ENCODE peak calls at places on chromosome 16, in five cellular contexts. D is HL-60, T is tibial artery, G is heart left ventricle, K is heart right ventricle. J is an unnamed sample. For H3K27me3, the result is how much of the 10 kb centered on the place peaks cover.

GRCh38 chr16:83689385-83689831 is 118.4 kb upstream of the HSBP1 start:
- DNase-seq in K (peak), G (no peak), D (peak), T (peak), J (peak)

GRCh38 chr16:30585400-30586191 is at the start of gene ZNF785:
- DNase-seq in G (peak), D (peak), T (peak), K (peak), J (peak)

GRCh38 chr16:25988089-25988488 is 296.3 kb downstream of the HS3ST4 start:
- DNase-seq in K (no peak), G (no peak), D (no peak), T (no peak), J (no peak)

GRCh38 chr16:84266451-84266850 is 26.6 kb upstream of the KCNG4 start:
- DNase-seq in K (peak), G (peak), D (peak), T (no peak), J (peak)

GRCh38 chr16:47392114-47392513 is 68.7 kb downstream of the ITFG1 start:
- DNase-seq in T (no peak), D (peak), K (no peak), G (no peak), J (peak)

GRCh38 chr16:75279277-75279676 is 27.9 kb upstream of the BCAR1 start:
- DNase-seq in T (no peak), K (no peak), D (no peak), G (no peak), J (no peak)

GRCh38 chr16:65534121-65534528 is 412.3 kb upstream of the CDH11 start:
- DNase-seq in G (no peak), K (no peak), D (no peak), T (no peak), J (no peak)

GRCh38 chr16:88430524-88431446 is 22.3 kb upstream of the ZFPM1 start:
- DNase-seq in G (no peak), D (no peak), K (peak), T (no peak), J (peak)

GRCh38 chr16:63933841-63934240 is 1188.0 kb downstream of the CDH11 start:
- DNase-seq in K (no peak), T (no peak), G (no peak), D (no peak), J (no peak)

GRCh38 chr16:8647721-8648318 is 26.3 kb downstream of the METTL22 start:
- DNase-seq in D (no peak), K (no peak), G (no peak), T (no peak), J (no peak)

DNA sequence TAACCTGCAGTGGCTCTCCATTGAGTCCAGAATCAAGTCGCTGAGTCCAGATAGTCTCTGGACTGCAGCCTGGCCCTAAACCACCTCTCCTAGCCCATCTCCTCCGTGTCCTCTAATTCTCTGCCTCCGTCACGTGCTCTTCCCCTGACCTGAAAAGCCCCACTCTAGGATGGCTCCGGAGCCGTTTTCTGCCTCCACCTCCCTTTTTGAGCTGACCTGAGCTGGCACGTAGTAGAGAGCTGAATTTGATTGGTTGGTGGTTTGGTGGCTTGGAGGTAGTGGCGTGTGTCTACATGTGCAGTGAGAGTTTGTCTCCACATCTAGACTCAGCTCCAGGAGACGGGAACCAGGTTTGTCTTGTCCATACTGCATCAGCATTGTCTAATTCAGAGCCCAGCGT is 2.9 kb downstream of the SBK1 start:
- DNase-seq in T (no peak), K (no peak), D (no peak), G (no peak), J (no peak)
- H3K27me3 ChIP-seq in T (under half), K (under half), D (under half), G (under half), J (under half)

GRCh38 chr16:68233835-68234187 is 2.1 kb downstream of the ESRP2 start:
- DNase-seq in T (no peak), K (no peak), D (peak), G (no peak), J (no peak)

GRCh38 chr16:68236804-68237242 is 896 bp upstream of the ESRP2 start:
- DNase-seq in D (no peak), K (no peak), G (peak), T (no peak), J (no peak)

GRCh38 chr16:68234188-68235104 is 1.5 kb downstream of the ESRP2 start:
- DNase-seq in K (no peak), G (no peak), D (no peak), T (no peak), J (no peak)

GRCh38 chr16:68235882-68236803 is at the start of gene ESRP2:
- DNase-seq in G (no peak), D (no peak), K (no peak), T (no peak), J (no peak)

DNA sequence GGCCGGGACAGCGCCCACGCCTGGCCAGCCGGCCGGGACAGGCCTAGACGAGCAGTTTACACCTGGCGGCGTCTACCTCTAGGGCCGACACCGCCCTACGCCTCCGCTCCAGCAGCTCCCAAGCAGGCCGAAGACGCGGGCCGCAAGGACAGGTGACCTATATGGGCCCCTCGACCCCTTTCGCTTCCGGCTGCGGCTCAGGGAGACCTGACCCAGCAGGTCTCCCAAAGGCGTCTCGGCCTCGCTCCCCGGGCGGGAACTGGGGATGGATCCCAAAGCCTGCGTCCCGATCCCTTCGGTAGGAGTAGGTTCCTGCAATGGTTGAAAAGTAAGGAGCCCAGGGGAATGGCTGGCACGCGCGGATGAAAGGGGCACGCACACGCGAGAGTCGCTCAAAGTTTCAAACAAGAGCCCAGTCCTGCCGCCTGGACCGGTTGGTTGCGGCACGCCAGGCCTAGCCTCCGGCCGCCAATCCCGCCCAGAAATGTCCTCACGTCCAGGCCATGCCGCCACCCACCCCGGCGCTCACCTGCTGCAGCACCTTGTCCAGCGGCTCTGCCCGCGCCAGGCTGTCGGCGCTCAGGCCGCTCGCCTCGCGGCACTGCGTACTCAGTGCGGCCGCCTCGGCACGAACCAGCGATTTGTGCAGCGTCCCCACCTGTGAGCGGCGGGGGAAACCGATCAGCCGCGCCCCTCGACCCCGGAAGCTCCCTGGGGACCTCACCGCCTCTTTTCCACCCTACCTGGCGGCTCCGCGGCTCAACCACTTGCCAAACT is 634 bp downstream of the ESRP2 start:
- DNase-seq in D (no peak), K (no peak), T (no peak), G (no peak), J (no peak)
- H3K4me3 ChIP-seq in D (no peak), K (peak), T (peak), G (peak), J (peak)

GRCh38 chr16:54277845-54278703 is 8.5 kb downstream of the IRX3 start:
- DNase-seq in T (no peak), D (no peak), K (no peak), G (no peak), J (no peak)
- H3K27me3 ChIP-seq in T (under half), D (under half), K (under half), G (under half), J (under half)

GRCh38 chr16:22369221-22369811 is 5.1 kb downstream of the CDR2 start:
- DNase-seq in K (peak), T (no peak), G (no peak), D (peak), J (no peak)
- H3K4me3 ChIP-seq in K (no peak), T (no peak), G (no peak), D (no peak), J (no peak)

DNA sequence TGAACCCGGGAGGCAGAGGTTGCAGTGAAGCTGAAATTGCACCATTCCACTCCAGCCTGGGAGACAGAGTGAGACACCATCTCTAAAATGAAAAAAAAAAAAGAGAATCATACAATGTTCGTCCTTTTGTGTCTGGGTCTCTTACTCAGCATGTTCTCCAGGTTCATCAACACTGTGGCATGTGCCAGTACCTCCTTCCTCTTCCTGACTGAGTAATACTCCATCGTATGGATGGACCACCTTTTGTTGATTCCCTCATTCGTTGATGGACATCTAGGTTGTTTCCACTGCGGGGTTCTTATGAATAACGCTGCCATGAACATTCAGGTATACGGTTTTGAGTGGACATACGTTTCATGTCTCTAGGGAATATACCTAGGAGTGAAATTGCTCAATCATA is 4.1 kb upstream of the HS3ST6 start:
- DNase-seq in D (no peak), T (no peak), G (no peak), K (no peak), J (no peak)
- H3K27me3 ChIP-seq in D (under half), T (under half), G (half or more), K (half or more), J (under half)

DNA sequence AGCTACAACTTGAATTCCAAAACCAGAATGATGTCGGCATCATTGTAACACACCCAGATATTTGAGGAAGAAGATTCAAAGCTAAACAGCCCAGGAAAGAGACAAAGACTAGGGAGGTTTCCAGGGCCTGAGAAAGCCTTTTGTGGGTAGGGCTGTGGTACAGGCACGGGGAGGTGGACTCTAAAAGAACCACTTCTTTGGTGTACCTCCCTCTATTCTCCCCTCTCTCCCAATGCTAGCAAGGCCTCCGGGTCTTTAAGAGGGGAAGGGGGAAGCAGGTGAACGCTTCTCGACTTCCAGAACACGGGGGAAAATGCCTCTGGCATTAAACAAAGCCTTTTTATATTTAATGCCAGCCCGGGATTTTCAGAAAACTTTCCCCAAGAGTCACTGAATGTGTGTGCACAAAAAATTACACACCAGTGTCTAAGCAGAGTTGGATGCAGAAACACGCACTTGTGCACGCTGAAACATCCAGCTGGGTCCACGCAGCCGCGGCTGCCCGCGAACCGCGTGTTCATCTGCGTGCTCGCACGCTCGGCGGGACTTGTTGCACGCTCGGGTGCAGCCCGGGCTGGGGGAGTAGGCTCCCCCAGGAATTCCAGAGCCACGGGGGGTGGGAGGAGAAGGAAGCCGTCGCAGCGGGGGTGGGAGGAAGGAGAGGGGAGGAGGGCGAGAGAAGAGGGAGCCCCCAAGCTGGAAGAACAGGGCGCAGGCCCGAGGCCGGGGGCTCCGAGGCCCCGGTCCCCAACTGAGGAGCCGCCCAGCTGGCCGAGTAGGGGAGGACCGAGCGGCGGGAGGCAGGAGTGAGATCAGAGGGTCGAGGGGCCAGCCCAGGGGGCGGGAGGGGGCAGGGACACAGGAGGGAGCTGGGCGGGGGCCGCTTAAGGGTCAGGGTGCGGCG is 20.2 kb upstream of the ZNF423 start:
- DNase-seq in K (no peak), G (no peak), T (no peak), D (no peak), J (no peak)
- H3K4me3 ChIP-seq in K (peak), G (peak), T (peak), D (no peak), J (peak)

DNA sequence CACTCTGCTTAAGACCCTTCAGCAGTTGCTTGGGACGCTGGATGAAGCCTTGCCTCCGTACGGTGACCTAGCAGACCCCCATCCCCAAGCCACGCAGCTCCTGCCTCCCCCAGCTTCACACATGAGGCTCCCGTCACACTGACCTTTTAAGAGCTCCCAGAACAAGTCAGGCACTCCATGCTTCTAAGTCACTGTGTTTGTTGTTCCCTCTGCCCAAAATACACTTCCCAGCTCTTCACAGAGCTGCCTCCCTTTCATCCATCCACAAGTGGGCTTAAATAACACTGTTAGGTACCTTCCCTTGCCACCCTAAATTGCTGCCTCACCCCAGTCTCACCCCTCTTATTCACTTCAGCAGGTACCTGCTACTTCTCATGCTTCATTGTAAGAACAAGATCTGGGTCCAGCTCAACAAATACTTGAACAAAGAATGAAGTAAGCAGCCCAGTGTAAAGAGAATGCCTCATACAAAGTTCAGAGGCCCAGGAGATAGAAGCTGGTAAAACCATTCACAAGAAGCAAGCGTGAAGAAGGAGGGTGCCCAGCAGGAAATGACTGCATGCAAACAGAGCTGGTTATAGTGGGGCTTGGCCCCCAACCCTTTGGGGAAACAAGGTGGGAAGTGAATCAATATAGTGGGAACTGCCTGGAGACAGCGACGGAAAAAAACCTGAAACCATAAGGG is 5.8 kb downstream of the ZC3H7A start:
- DNase-seq in K (no peak), T (no peak), D (no peak), G (no peak), J (no peak)
- H3K27me3 ChIP-seq in K (under half), T (under half), D (under half), G (under half), J (under half)

GRCh38 chr16:67967183-67967955 is 1.1 kb downstream of the SLC12A4 start:
- DNase-seq in T (no peak), G (no peak), D (no peak), K (peak), J (peak)

GRCh38 chr16:67967956-67968439 is 439 bp downstream of the SLC12A4 start:
- DNase-seq in K (peak), G (peak), T (no peak), D (peak), J (no peak)

GRCh38 chr16:67965668-67966548 is 2.5 kb downstream of the SLC12A4 start:
- DNase-seq in G (no peak), D (no peak), K (no peak), T (no peak), J (no peak)

GRCh38 chr16:67968440-67969285 is at the start of gene SLC12A4:
- DNase-seq in T (peak), D (peak), G (peak), K (peak), J (peak)

GRCh38 chr16:67966549-67967182 is 1.8 kb downstream of the SLC12A4 start:
- DNase-seq in G (peak), T (no peak), K (peak), D (peak), J (no peak)
- H3K4me3 ChIP-seq in G (peak), T (peak), K (peak), D (no peak), J (peak)

DNA sequence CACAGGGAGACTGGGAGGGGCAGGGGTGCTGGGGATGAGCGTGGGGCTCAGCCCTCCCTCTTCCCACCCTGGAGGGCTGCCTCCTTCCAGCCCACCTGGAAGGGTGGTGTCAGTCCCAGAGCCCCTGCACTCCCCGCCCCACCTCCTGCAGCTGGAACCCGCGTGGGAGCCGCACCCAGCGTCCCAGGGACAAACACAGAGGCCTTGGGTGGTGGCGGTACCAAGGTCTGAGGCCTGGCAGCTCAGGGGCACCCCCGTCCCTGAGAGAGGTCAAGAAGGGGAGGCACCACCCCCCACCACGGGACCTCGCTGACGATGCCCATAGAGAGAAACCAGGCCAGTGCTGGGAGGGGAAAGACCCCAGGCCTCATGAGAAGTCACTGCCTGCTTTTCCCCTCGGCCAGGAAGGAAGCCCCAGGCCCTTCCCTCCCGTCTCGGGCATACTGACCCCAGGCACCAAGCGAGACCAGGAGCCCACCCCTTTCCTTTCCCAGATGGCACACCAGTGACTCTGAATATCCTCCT is 4.1 kb downstream of the HS3ST6 start:
- DNase-seq in T (no peak), D (no peak), K (no peak), G (no peak), J (no peak)
- H3K27me3 ChIP-seq in T (under half), D (under half), K (half or more), G (under half), J (under half)

J was measured in brain microvascular endothelial cell.